ENCODE peak calls at places on chromosomes 2 and 18, in four cellular contexts. M is body of pancreas, Z is HCT116, W is right atrium auricular region. S is an unnamed sample.

GRCh38 chr2:43062058-43062457 is 164.3 kb downstream of the ZFP36L2 start:
- DNase-seq in Z (no peak), W (no peak), M (no peak), S (no peak)

GRCh38 chr2:128280901-128281321 is 37.8 kb downstream of the HS6ST1 start:
- DNase-seq in Z (no peak), M (peak), W (no peak), S (no peak)

GRCh38 chr2:66189598-66189997 is 245.3 kb upstream of the MEIS1 start:
- DNase-seq in Z (no peak), W (no peak), M (peak), S (peak)

GRCh38 chr2:239730897-239731296 is 294.2 kb downstream of the NDUFA10 start:
- DNase-seq in W (no peak), Z (no peak), M (no peak), S (no peak)

GRCh38 chr2:233818639-233819621 is 35.4 kb downstream of the HJURP start:
- DNase-seq in W (no peak), M (no peak), Z (no peak), S (no peak)

GRCh38 chr2:19244460-19245363 is 113.7 kb downstream of the OSR1 start:
- DNase-seq in Z (no peak), W (no peak), M (no peak), S (no peak)

GRCh38 chr18:8948471-8949149 is 153.9 kb upstream of the NDUFV2 start:
- DNase-seq in M (no peak), Z (no peak), W (no peak), S (no peak)

GRCh38 chr2:21415234-21415633 is 291.5 kb downstream of the TDRD15 start:
- DNase-seq in M (no peak), W (no peak), Z (no peak), S (no peak)

GRCh38 chr18:23929362-23929940 is 85.1 kb upstream of the TTC39C start:
- DNase-seq in Z (no peak), M (no peak), W (no peak), S (no peak)

GRCh38 chr2:216789088-216789487 is 70.8 kb downstream of the TNP1 start:
- DNase-seq in W (no peak), Z (no peak), M (no peak), S (no peak)

GRCh38 chr18:31102020-31102684 is at the start of gene DSC2:
- DNase-seq in M (peak), W (peak), Z (no peak), S (no peak)

GRCh38 chr2:190301032-190301431 is 18.6 kb downstream of the HIBCH start:
- DNase-seq in M (no peak), W (no peak), Z (no peak), S (no peak)

GRCh38 chr2:44715671-44716077 is 225.8 kb upstream of the SIX3 start:
- DNase-seq in Z (peak), W (no peak), M (no peak), S (no peak)

GRCh38 chr2:152067823-152068222 is 31.0 kb downstream of the CACNB4 start:
- DNase-seq in M (no peak), W (no peak), Z (no peak), S (no peak)

GRCh38 chr2:152513681-152514080 is 178.7 kb downstream of the FMNL2 start:
- DNase-seq in W (no peak), M (no peak), Z (peak), S (peak)

GRCh38 chr18:4374564-4374963 is 80.5 kb downstream of the DLGAP1 start:
- DNase-seq in M (no peak), Z (no peak), W (no peak), S (no peak)

GRCh38 chr2:229160180-229160579 is 110.9 kb downstream of the PID1 start:
- DNase-seq in M (peak), W (no peak), Z (no peak), S (no peak)

GRCh38 chr18:50656841-50657470 is 97.1 kb downstream of the MAPK4 start:
- DNase-seq in M (no peak), W (no peak), Z (no peak), S (no peak)

GRCh38 chr2:6526093-6526824 is 339.4 kb downstream of the CMPK2 start:
- DNase-seq in Z (peak), M (peak), W (no peak), S (no peak)

GRCh38 chr18:79917351-79918088 is 33.9 kb downstream of the SLC66A2 start:
- DNase-seq in W (peak), Z (no peak), M (peak), S (no peak)

GRCh38 chr2:96209729-96210085 is 1.1 kb upstream of the STARD7 start:
- DNase-seq in W (no peak), M (no peak), Z (no peak), S (no peak)

GRCh38 chr2:96207778-96208143 is 866 bp downstream of the STARD7 start:
- DNase-seq in W (no peak), M (no peak), Z (no peak), S (no peak)

GRCh38 chr2:96209011-96209728 is 543 bp upstream of the STARD7 start:
- DNase-seq in W (no peak), Z (no peak), M (no peak), S (no peak)

GRCh38 chr2:96207073-96207777 is 1.4 kb downstream of the STARD7 start:
- DNase-seq in W (no peak), M (no peak), Z (no peak), S (no peak)

DNA sequence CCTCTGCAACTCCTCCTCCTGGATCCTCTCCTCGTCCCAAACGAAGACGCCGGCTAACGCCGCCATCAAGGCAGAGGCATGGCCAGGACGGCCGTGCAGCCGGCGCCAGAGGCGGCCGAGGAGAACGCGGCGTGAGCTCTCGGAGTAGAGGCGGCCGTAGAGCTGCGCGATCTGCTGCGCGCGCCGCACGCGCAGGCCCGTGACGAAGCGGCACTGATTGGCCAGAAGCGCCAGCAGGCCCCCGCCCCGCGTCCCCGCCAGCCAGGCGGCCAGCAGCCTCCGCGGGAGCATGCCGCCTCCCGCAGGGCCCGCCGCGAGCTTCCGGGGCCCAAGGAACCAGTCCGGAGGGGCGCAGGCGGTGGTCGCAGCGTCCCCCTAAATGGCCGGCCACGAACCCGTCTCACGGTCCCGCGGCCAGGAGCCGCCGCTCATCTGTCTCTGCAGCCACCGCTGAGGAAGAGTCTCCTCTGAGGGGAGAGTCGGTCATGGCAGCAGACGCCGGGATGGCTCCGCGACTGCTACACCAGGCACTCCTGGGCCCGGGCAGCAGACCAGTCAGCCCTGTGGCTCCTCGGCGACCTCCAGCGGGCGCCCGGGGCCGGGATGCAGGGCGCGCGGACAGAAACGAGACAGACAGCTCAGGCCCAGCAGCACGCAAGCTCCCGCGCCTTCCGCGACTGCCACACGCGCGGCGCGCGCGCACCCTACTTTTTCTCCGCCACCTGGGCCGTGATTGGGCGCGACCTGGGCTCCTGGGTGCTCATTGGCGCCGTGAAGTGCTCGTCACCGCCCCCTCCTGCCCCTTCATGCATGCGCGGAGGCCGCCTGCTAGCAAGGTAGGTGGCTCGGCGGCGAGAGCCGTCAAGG is at the start of gene STARD7:
- DNase-seq in W (peak), M (peak), Z (peak), S (peak)
- TF ChIP-seq CTCF in W (peak), M (peak), Z (no peak), S (no peak)

GRCh38 chr2:235086481-235087184 is 134.8 kb downstream of the SH3BP4 start:
- DNase-seq in Z (no peak), W (no peak), M (no peak), S (no peak)

GRCh38 chr2:235085476-235085875 is 133.7 kb downstream of the SH3BP4 start:
- DNase-seq in M (no peak), W (no peak), Z (no peak), S (no peak)

GRCh38 chr2:235083822-235084221 is 132.0 kb downstream of the SH3BP4 start:
- DNase-seq in Z (no peak), M (no peak), W (no peak), S (no peak)

GRCh38 chr2:235082939-235083338 is 131.1 kb downstream of the SH3BP4 start:
- DNase-seq in W (no peak), Z (no peak), M (no peak), S (no peak)

GRCh38 chr2:235084424-235084823 is 132.6 kb downstream of the SH3BP4 start:
- DNase-seq in M (no peak), W (no peak), Z (no peak), S (no peak)
- TF ChIP-seq CTCF in M (no peak), W (no peak), Z (no peak), S (no peak)

DNA sequence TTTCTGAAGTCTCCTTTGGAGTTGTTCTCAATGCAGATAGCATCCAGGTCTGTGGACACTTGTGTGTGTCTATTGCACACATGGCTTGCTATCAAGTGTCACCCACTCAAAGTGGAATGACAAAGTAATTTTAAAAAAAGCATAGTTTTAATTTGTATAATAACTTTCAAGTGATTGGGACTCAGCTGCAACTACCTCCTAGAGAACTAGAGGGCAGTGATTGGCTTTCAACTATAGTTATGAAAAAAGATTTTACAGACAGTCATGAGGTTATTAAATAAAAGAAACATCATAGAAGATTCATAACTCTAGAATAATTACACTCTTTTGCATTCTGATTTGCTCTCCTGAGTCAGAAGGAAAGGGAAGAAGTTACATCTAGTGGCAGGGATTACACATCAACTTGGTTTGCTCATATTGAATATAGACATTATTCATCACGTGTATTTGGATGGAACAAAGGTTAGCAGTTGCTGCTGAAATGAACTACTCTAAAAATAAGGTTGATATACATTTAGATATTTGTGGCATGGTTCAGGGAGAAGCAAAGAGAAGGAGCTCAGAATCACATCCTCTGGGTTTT is 4.7 kb downstream of the GPR39 start:
- DNase-seq in W (no peak), M (no peak), Z (no peak), S (no peak)
- TF ChIP-seq CTCF in W (no peak), M (no peak), Z (peak), S (peak)

GRCh38 chr2:149259136-149259535 is 71.3 kb upstream of the LYPD6 start:
- DNase-seq in M (no peak), W (no peak), Z (no peak), S (no peak)

GRCh38 chr2:149261672-149262071 is 68.7 kb upstream of the LYPD6 start:
- DNase-seq in Z (no peak), M (no peak), W (no peak), S (no peak)

DNA sequence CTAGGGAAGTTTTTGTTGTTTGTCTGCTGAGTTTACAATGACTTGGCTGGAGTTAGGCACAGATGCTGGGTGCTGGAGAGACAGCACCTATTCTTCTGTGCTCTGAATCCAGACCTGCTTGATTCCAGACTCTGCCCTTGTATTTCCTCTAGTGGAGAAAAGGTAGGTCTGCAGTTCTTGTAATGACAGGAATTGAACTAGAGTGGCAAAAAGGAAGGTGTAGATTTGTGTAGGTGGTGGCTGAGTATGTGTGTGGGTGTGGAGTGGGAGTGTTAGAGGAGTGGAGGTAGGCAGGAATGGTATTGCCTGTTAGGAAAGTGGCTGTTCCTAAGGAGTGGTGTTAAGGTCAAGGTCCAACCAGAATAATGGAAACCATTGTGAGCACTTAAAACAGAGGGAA is 71.9 kb upstream of the LYPD6 start:
- DNase-seq in M (no peak), Z (no peak), W (no peak), S (no peak)
- TF ChIP-seq CTCF in M (no peak), Z (no peak), W (no peak), S (peak)

GRCh38 chr2:164439235-164439634 is 182.0 kb downstream of the GRB14 start:
- DNase-seq in Z (no peak), M (no peak), W (no peak), S (no peak)

GRCh38 chr2:164438490-164439205 is 182.6 kb downstream of the GRB14 start:
- DNase-seq in M (no peak), Z (no peak), W (no peak), S (no peak)

DNA sequence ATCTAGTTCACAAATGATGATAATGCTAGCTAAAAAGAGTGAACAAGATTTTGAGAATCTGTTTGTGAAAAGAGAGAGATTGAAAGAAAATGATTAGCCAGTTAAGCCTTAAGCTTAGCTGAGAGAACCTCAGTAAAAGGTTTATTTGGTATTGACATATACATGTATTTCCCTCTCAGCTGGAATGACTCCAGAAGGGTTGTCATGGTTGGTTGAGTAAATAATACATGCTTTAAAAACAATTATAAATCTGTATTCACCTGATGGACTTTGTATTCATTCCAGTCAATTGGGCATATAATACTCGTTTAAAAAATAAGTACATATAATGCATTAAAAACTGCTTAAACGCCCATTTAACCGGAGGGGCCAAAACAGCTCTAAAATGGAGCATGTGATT is 181.4 kb downstream of the GRB14 start:
- DNase-seq in W (no peak), Z (no peak), M (no peak), S (no peak)
- TF ChIP-seq CTCF in W (no peak), Z (no peak), M (no peak), S (no peak)

GRCh38 chr18:44898536-44898935 is 217.8 kb downstream of the SETBP1 start:
- DNase-seq in Z (no peak), W (no peak), M (no peak), S (no peak)

GRCh38 chr18:44897445-44898215 is 216.9 kb downstream of the SETBP1 start:
- DNase-seq in Z (no peak), M (peak), W (no peak), S (no peak)

GRCh38 chr18:44901283-44901682 is 220.6 kb downstream of the SETBP1 start:
- DNase-seq in W (no peak), M (no peak), Z (no peak), S (no peak)

GRCh38 chr18:44900627-44901026 is 219.9 kb downstream of the SETBP1 start:
- DNase-seq in Z (no peak), W (no peak), M (no peak), S (no peak)

DNA sequence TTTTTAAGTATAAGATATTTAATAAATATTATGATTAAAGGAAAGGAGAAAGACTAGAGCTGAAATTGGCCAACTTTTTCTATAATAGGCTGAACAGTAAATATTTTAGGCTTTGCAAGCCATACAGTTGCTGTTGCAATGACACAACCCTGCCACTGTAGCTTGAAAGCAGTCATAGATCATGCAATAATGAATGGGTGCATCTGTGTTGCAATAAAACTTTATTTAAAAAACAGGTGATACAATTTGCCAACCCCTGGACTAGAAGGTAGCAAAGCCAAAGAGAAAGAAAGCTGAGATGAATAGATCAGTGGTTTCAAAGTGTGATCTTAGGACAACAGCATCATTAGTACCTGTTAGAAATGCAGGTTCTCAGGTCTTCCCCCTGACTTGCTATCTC is 219.1 kb downstream of the SETBP1 start:
- DNase-seq in Z (no peak), W (no peak), M (no peak), S (no peak)
- TF ChIP-seq CTCF in Z (no peak), W (no peak), M (no peak), S (peak)

GRCh38 chr18:49127606-49128190 is 176.9 kb upstream of the SMAD7 start:
- DNase-seq in W (no peak), M (no peak), Z (no peak), S (no peak)

GRCh38 chr18:49135871-49136270 is 185.1 kb upstream of the SMAD7 start:
- DNase-seq in M (peak), Z (no peak), W (no peak), S (no peak)

GRCh38 chr18:49133112-49133511 is 182.3 kb upstream of the SMAD7 start:
- DNase-seq in Z (no peak), M (no peak), W (no peak), S (no peak)

GRCh38 chr18:49130261-49130660 is 179.5 kb upstream of the SMAD7 start:
- DNase-seq in M (no peak), W (no peak), Z (no peak), S (no peak)
- TF ChIP-seq CTCF in M (no peak), W (no peak), Z (no peak), S (no peak)

GRCh38 chr2:182593394-182593707 is 122.7 kb upstream of the DNAJC10 start:
- DNase-seq in M (no peak), W (no peak), Z (no peak), S (no peak)
- TF ChIP-seq CTCF in M (no peak), W (no peak), Z (no peak), S (no peak)